ENCODE peak calls at places on chromosomes 12 and 14, in four cellular contexts. One of them, this sample, is unnamed.

GRCh38 chr14:63875311-63875710 is 22.5 kb downstream of the SYNE2 start:
- DNase-seq in body of pancreas: no peak
- DNase-seq in esophagus squamous epithelium: no peak
- DNase-seq in CD4-positive, CD25-positive, alpha-beta regulatory T cell: no peak
- DNase-seq in this sample: peak

GRCh38 chr14:96795443-96795842 is 1.7 kb upstream of the VRK1 start:
- DNase-seq in body of pancreas: no peak
- DNase-seq in esophagus squamous epithelium: no peak
- DNase-seq in CD4-positive, CD25-positive, alpha-beta regulatory T cell: no peak
- DNase-seq in this sample: no peak

GRCh38 chr12:53791735-53792326 is 40.1 kb upstream of the CISTR start:
- DNase-seq in body of pancreas: peak
- DNase-seq in esophagus squamous epithelium: no peak
- DNase-seq in CD4-positive, CD25-positive, alpha-beta regulatory T cell: peak
- DNase-seq in this sample: no peak

GRCh38 chr14:39726563-39726962 is 294.3 kb upstream of the FBXO33 start:
- DNase-seq in body of pancreas: no peak
- DNase-seq in esophagus squamous epithelium: no peak
- DNase-seq in CD4-positive, CD25-positive, alpha-beta regulatory T cell: no peak
- DNase-seq in this sample: no peak

GRCh38 chr12:24198936-24199644 is 249.6 kb upstream of the SOX5 start:
- DNase-seq in body of pancreas: no peak
- DNase-seq in esophagus squamous epithelium: no peak
- DNase-seq in CD4-positive, CD25-positive, alpha-beta regulatory T cell: no peak
- DNase-seq in this sample: no peak

GRCh38 chr14:55000381-55000780 is 26.5 kb downstream of the WDHD1 start:
- DNase-seq in body of pancreas: no peak
- DNase-seq in esophagus squamous epithelium: no peak
- DNase-seq in CD4-positive, CD25-positive, alpha-beta regulatory T cell: no peak
- DNase-seq in this sample: peak

GRCh38 chr12:62933220-62933870 is 1.6 kb downstream of the PPM1H start:
- DNase-seq in body of pancreas: peak
- DNase-seq in esophagus squamous epithelium: no peak
- DNase-seq in CD4-positive, CD25-positive, alpha-beta regulatory T cell: no peak
- DNase-seq in this sample: no peak

GRCh38 chr12:76033116-76034001 is 1.8 kb upstream of the PHLDA1 start:
- DNase-seq in body of pancreas: no peak
- DNase-seq in esophagus squamous epithelium: no peak
- DNase-seq in CD4-positive, CD25-positive, alpha-beta regulatory T cell: no peak
- DNase-seq in this sample: no peak

GRCh38 chr14:102096569-102097188 is 9.8 kb upstream of the HSP90AA1 start:
- DNase-seq in body of pancreas: peak
- DNase-seq in esophagus squamous epithelium: no peak
- DNase-seq in CD4-positive, CD25-positive, alpha-beta regulatory T cell: peak
- DNase-seq in this sample: peak

GRCh38 chr12:54958048-54958658 is 26.4 kb downstream of the TESPA1 start:
- DNase-seq in body of pancreas: peak
- DNase-seq in esophagus squamous epithelium: no peak
- DNase-seq in CD4-positive, CD25-positive, alpha-beta regulatory T cell: peak
- DNase-seq in this sample: peak

GRCh38 chr14:21098134-21098891 is at the start of gene ZNF219:
- DNase-seq in body of pancreas: peak
- DNase-seq in esophagus squamous epithelium: no peak
- DNase-seq in CD4-positive, CD25-positive, alpha-beta regulatory T cell: no peak
- DNase-seq in this sample: no peak

GRCh38 chr12:106288510-106289195 is 13.9 kb upstream of the TCP11L2 start:
- DNase-seq in body of pancreas: no peak
- DNase-seq in esophagus squamous epithelium: no peak
- DNase-seq in CD4-positive, CD25-positive, alpha-beta regulatory T cell: no peak
- DNase-seq in this sample: peak

GRCh38 chr14:73283592-73284379 is 46.5 kb downstream of the PAPLN start:
- DNase-seq in body of pancreas: no peak
- DNase-seq in esophagus squamous epithelium: no peak
- DNase-seq in CD4-positive, CD25-positive, alpha-beta regulatory T cell: no peak
- DNase-seq in this sample: no peak

GRCh38 chr12:13154027-13154538 is 42.4 kb upstream of the EMP1 start:
- DNase-seq in body of pancreas: no peak
- DNase-seq in esophagus squamous epithelium: no peak
- DNase-seq in CD4-positive, CD25-positive, alpha-beta regulatory T cell: no peak
- DNase-seq in this sample: no peak

GRCh38 chr12:24034160-24034559 is 84.7 kb upstream of the SOX5 start:
- DNase-seq in body of pancreas: no peak
- DNase-seq in esophagus squamous epithelium: no peak
- DNase-seq in CD4-positive, CD25-positive, alpha-beta regulatory T cell: no peak
- DNase-seq in this sample: no peak

GRCh38 chr12:64192644-64193043 is 29.5 kb downstream of the KICS2 start:
- DNase-seq in body of pancreas: no peak
- DNase-seq in esophagus squamous epithelium: no peak
- DNase-seq in CD4-positive, CD25-positive, alpha-beta regulatory T cell: no peak
- DNase-seq in this sample: no peak

GRCh38 chr12:121184425-121184824 is 25.5 kb upstream of the P2RX4 start:
- DNase-seq in body of pancreas: no peak
- DNase-seq in esophagus squamous epithelium: no peak
- DNase-seq in CD4-positive, CD25-positive, alpha-beta regulatory T cell: no peak
- DNase-seq in this sample: no peak

GRCh38 chr12:87982208-87982607 is 47.0 kb downstream of the C12orf50 start:
- DNase-seq in body of pancreas: no peak
- DNase-seq in esophagus squamous epithelium: no peak
- DNase-seq in CD4-positive, CD25-positive, alpha-beta regulatory T cell: no peak
- DNase-seq in this sample: peak

GRCh38 chr12:38417101-38417500 is 100.5 kb downstream of the ALG10B start:
- DNase-seq in body of pancreas: no peak
- DNase-seq in esophagus squamous epithelium: no peak
- DNase-seq in CD4-positive, CD25-positive, alpha-beta regulatory T cell: no peak
- DNase-seq in this sample: no peak

GRCh38 chr12:3492868-3493224 is 1.8 kb downstream of the PRMT8 start:
- DNase-seq in body of pancreas: no peak
- DNase-seq in esophagus squamous epithelium: no peak
- DNase-seq in CD4-positive, CD25-positive, alpha-beta regulatory T cell: no peak
- DNase-seq in this sample: no peak

GRCh38 chr12:104057771-104058197 is 6.5 kb upstream of the HCFC2 start:
- DNase-seq in body of pancreas: no peak
- DNase-seq in esophagus squamous epithelium: no peak
- DNase-seq in CD4-positive, CD25-positive, alpha-beta regulatory T cell: peak
- DNase-seq in this sample: no peak

GRCh38 chr14:37263656-37264236 is 66.0 kb downstream of the MIPOL1 start:
- DNase-seq in body of pancreas: no peak
- DNase-seq in esophagus squamous epithelium: no peak
- DNase-seq in CD4-positive, CD25-positive, alpha-beta regulatory T cell: no peak
- DNase-seq in this sample: no peak

GRCh38 chr12:39807043-39807442 is 187.4 kb upstream of the ABCD2 start:
- DNase-seq in body of pancreas: no peak
- DNase-seq in esophagus squamous epithelium: no peak
- DNase-seq in CD4-positive, CD25-positive, alpha-beta regulatory T cell: peak
- DNase-seq in this sample: peak

GRCh38 chr14:49478784-49479183 is 107.4 kb downstream of the RPS29 start:
- DNase-seq in body of pancreas: no peak
- DNase-seq in esophagus squamous epithelium: no peak
- DNase-seq in CD4-positive, CD25-positive, alpha-beta regulatory T cell: no peak
- DNase-seq in this sample: no peak

GRCh38 chr14:68795602-68796417 is 2.9 kb upstream of the ZFP36L1 start:
- DNase-seq in body of pancreas: peak
- DNase-seq in esophagus squamous epithelium: no peak
- DNase-seq in CD4-positive, CD25-positive, alpha-beta regulatory T cell: peak
- DNase-seq in this sample: peak

GRCh38 chr14:100025111-100025510 is 40.1 kb upstream of the EVL start:
- DNase-seq in body of pancreas: no peak
- DNase-seq in esophagus squamous epithelium: no peak
- DNase-seq in CD4-positive, CD25-positive, alpha-beta regulatory T cell: peak
- DNase-seq in this sample: no peak

GRCh38 chr14:92657457-92658142 is 90.8 kb downstream of the LGMN start:
- DNase-seq in body of pancreas: no peak
- DNase-seq in esophagus squamous epithelium: no peak
- DNase-seq in CD4-positive, CD25-positive, alpha-beta regulatory T cell: no peak
- DNase-seq in this sample: no peak

GRCh38 chr14:61322799-61323290 is 1.5 kb downstream of the PRKCH start:
- DNase-seq in body of pancreas: no peak
- DNase-seq in esophagus squamous epithelium: no peak
- DNase-seq in CD4-positive, CD25-positive, alpha-beta regulatory T cell: peak
- DNase-seq in this sample: no peak

GRCh38 chr12:82665142-82665923 is 21.4 kb upstream of the TMTC2 start:
- DNase-seq in body of pancreas: no peak
- DNase-seq in esophagus squamous epithelium: no peak
- DNase-seq in CD4-positive, CD25-positive, alpha-beta regulatory T cell: no peak
- DNase-seq in this sample: no peak

GRCh38 chr12:65528127-65528526 is 249.6 kb downstream of the MSRB3 start:
- DNase-seq in body of pancreas: no peak
- DNase-seq in esophagus squamous epithelium: no peak
- DNase-seq in CD4-positive, CD25-positive, alpha-beta regulatory T cell: no peak
- DNase-seq in this sample: no peak

GRCh38 chr14:29243355-29243754 is 476.8 kb downstream of the FOXG1 start:
- DNase-seq in body of pancreas: no peak
- DNase-seq in esophagus squamous epithelium: no peak
- DNase-seq in CD4-positive, CD25-positive, alpha-beta regulatory T cell: no peak
- DNase-seq in this sample: no peak

GRCh38 chr14:71507681-71508080 is 424.5 kb upstream of the RGS6 start:
- DNase-seq in body of pancreas: no peak
- DNase-seq in esophagus squamous epithelium: no peak
- DNase-seq in CD4-positive, CD25-positive, alpha-beta regulatory T cell: no peak
- DNase-seq in this sample: no peak
- H3K27ac ChIP-seq in body of pancreas: no peak
- H3K27ac ChIP-seq in esophagus squamous epithelium: no peak
- H3K27ac ChIP-seq in CD4-positive, CD25-positive, alpha-beta regulatory T cell: no peak
- H3K27ac ChIP-seq in this sample: no peak

GRCh38 chr12:47868552-47869031 is 36.2 kb downstream of the VDR start:
- DNase-seq in body of pancreas: no peak
- DNase-seq in esophagus squamous epithelium: no peak
- DNase-seq in CD4-positive, CD25-positive, alpha-beta regulatory T cell: no peak
- DNase-seq in this sample: no peak

GRCh38 chr12:47867496-47867941 is 37.3 kb downstream of the VDR start:
- DNase-seq in body of pancreas: no peak
- DNase-seq in esophagus squamous epithelium: no peak
- DNase-seq in CD4-positive, CD25-positive, alpha-beta regulatory T cell: peak
- DNase-seq in this sample: peak

GRCh38 chr12:47874316-47874715 is 30.5 kb downstream of the VDR start:
- DNase-seq in body of pancreas: no peak
- DNase-seq in esophagus squamous epithelium: no peak
- DNase-seq in CD4-positive, CD25-positive, alpha-beta regulatory T cell: no peak
- DNase-seq in this sample: no peak

GRCh38 chr12:47868041-47868440 is 36.8 kb downstream of the VDR start:
- DNase-seq in body of pancreas: no peak
- DNase-seq in esophagus squamous epithelium: no peak
- DNase-seq in CD4-positive, CD25-positive, alpha-beta regulatory T cell: no peak
- DNase-seq in this sample: no peak

DNA sequence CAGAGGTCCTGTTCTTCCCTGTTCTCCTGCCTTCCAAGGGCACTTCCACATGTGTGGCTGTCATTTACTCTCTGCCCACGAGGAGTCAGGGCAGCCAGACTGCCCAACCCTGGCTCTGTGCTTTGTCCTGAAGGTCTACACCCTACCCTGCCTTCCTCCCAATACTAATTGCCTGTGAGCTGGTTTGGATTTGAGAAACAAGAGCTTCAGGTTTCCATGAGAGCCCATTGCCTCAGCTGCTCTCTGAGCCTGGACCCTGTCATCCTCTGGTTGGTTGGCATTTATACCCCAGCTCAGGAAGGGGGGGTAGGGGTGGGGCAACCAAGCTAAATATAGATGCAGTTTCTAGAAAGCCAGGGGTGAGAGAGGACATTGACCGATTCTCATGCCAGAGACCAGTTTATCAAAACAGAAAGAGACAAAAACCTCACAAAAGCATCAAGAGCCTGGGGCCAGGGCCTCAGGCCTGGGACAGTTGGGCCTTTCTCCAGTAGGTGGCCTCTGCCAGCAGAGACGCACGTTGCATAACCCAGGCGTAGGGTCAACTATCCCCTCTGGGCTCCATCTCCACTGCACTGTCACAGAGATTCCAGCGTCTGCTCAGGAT is 34.5 kb downstream of the VDR start:
- DNase-seq in body of pancreas: peak
- DNase-seq in esophagus squamous epithelium: no peak
- DNase-seq in CD4-positive, CD25-positive, alpha-beta regulatory T cell: no peak
- DNase-seq in this sample: no peak
- H3K27ac ChIP-seq in body of pancreas: no peak
- H3K27ac ChIP-seq in esophagus squamous epithelium: peak
- H3K27ac ChIP-seq in CD4-positive, CD25-positive, alpha-beta regulatory T cell: no peak
- H3K27ac ChIP-seq in this sample: no peak

DNA sequence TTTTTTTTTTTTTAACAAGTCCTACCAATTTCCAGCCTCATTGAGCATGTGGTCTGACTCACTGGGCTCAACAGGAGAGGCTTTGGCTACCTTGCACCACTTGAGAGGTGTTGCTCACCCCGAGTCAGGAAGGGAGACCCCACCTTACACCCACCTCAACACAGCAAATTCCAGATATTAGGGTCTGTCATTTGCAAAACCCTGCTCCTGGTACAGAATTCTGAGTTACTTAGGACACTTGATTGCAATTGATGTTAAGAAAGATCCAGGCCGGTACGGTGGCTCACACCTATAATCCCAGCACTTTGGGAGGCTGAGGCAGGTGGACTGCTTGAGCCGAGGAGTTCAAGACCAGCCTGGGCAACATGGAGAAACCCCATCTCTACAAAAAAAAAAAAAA is 14.1 kb downstream of the DGLUCY start:
- DNase-seq in body of pancreas: no peak
- DNase-seq in esophagus squamous epithelium: no peak
- DNase-seq in CD4-positive, CD25-positive, alpha-beta regulatory T cell: no peak
- DNase-seq in this sample: no peak
- H3K27ac ChIP-seq in body of pancreas: peak
- H3K27ac ChIP-seq in esophagus squamous epithelium: peak
- H3K27ac ChIP-seq in CD4-positive, CD25-positive, alpha-beta regulatory T cell: no peak
- H3K27ac ChIP-seq in this sample: no peak

GRCh38 chr12:52285851-52286530 is 5.3 kb downstream of the KRT81 start:
- DNase-seq in body of pancreas: no peak
- DNase-seq in esophagus squamous epithelium: no peak
- DNase-seq in CD4-positive, CD25-positive, alpha-beta regulatory T cell: no peak
- DNase-seq in this sample: no peak

GRCh38 chr12:52280796-52281560 is 6.5 kb downstream of the KRT86 start:
- DNase-seq in body of pancreas: peak
- DNase-seq in esophagus squamous epithelium: no peak
- DNase-seq in CD4-positive, CD25-positive, alpha-beta regulatory T cell: no peak
- DNase-seq in this sample: peak

GRCh38 chr12:52285172-52285745 is 6.1 kb downstream of the KRT81 start:
- DNase-seq in body of pancreas: no peak
- DNase-seq in esophagus squamous epithelium: no peak
- DNase-seq in CD4-positive, CD25-positive, alpha-beta regulatory T cell: no peak
- DNase-seq in this sample: no peak

GRCh38 chr12:52280319-52280795 is 5.9 kb downstream of the KRT86 start:
- DNase-seq in body of pancreas: peak
- DNase-seq in esophagus squamous epithelium: no peak
- DNase-seq in CD4-positive, CD25-positive, alpha-beta regulatory T cell: no peak
- DNase-seq in this sample: peak

DNA sequence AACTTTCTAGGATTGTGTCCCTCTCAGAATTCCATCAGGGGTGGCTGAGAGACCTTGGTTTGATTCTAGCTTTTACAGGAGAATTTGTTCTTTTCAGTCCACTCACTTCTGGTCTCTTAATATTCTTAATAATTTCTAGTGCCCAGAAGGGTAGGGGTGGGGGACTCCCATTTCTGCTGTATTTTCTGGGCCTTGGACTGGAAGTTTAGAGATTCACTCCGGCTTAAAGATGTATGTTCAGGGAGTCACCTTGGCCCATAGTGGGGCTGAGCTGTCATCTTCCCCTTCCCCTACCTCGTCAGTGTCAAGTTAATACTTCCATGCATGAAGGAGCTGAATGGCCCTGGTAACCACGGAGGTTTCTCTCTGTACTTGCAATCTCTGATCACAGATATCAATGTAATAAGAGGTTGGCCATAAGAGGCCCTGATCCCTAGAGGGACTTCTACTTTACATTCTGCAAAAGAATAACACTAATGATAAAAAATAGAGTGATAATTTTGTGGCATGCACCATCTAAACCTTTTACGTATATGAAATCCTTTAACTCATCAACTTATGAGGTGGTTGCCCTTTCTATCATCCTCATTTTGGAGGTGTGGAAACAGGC is 6.7 kb downstream of the KRT81 start:
- DNase-seq in body of pancreas: no peak
- DNase-seq in esophagus squamous epithelium: no peak
- DNase-seq in CD4-positive, CD25-positive, alpha-beta regulatory T cell: no peak
- DNase-seq in this sample: no peak
- H3K27ac ChIP-seq in body of pancreas: no peak
- H3K27ac ChIP-seq in esophagus squamous epithelium: no peak
- H3K27ac ChIP-seq in CD4-positive, CD25-positive, alpha-beta regulatory T cell: no peak
- H3K27ac ChIP-seq in this sample: no peak